ENCODE peak calls at places on chromosome 11, in four cellular contexts. I is progenitor cell of endocrine pancreas, S is neural crest cell, P is HFF-Myc. F is an unnamed sample.

GRCh38 chr11:70737816-70738630 is 339.7 kb downstream of the CTTN start:
- DNase-seq in I (no peak), S (no peak), P (no peak), F (no peak)

GRCh38 chr11:62544521-62545436 is 1.8 kb downstream of the AHNAK start:
- DNase-seq in I (no peak), S (no peak), P (no peak), F (no peak)

GRCh38 chr11:9748361-9748970 is 84.6 kb downstream of the SWAP70 start:
- DNase-seq in I (no peak), S (no peak), P (peak), F (no peak)

GRCh38 chr11:65435330-65435931 is 12.8 kb downstream of the NEAT1 start:
- DNase-seq in I (no peak), S (no peak), P (no peak), F (no peak)

GRCh38 chr11:33452806-33453205 is 195.6 kb downstream of the HIPK3 start:
- DNase-seq in I (no peak), S (no peak), P (peak), F (peak)

GRCh38 chr11:27423125-27423524 is 49.5 kb downstream of the LGR4 start:
- DNase-seq in I (no peak), S (no peak), P (no peak), F (no peak)

GRCh38 chr11:47786373-47786772 is 19.2 kb upstream of the FNBP4 start:
- DNase-seq in I (no peak), S (no peak), P (no peak), F (no peak)

GRCh38 chr11:3208272-3208671 is 10.3 kb downstream of the MRGPRG start:
- DNase-seq in I (no peak), S (no peak), P (no peak), F (no peak)

GRCh38 chr11:82732348-82732733 is 1.3 kb downstream of the FAM181B start:
- DNase-seq in I (no peak), S (no peak), P (no peak), F (no peak)

GRCh38 chr11:80521592-80521991 is 1080.8 kb upstream of the TENM4 start:
- DNase-seq in I (no peak), S (no peak), P (no peak), F (no peak)

GRCh38 chr11:38598413-38598812 is 2000.4 kb upstream of the RAG2 start:
- DNase-seq in I (no peak), S (no peak), P (no peak), F (no peak)

GRCh38 chr11:69797737-69798528 is 21.3 kb downstream of the FGF3 start:
- DNase-seq in I (no peak), S (no peak), P (no peak), F (no peak)

GRCh38 chr11:118605116-118605867 is 2.1 kb upstream of the PHLDB1 start:
- DNase-seq in I (no peak), S (no peak), P (peak), F (no peak)

GRCh38 chr11:11028017-11028692 is 170.3 kb upstream of the ZBED5 start:
- DNase-seq in I (peak), S (peak), P (no peak), F (no peak)

GRCh38 chr11:36177837-36178236 is 111.4 kb downstream of the COMMD9 start:
- DNase-seq in I (no peak), S (no peak), P (no peak), F (no peak)

GRCh38 chr11:33307984-33308383 is 50.8 kb downstream of the HIPK3 start:
- DNase-seq in I (no peak), S (no peak), P (no peak), F (no peak)

GRCh38 chr11:104830080-104830479 is 68.2 kb downstream of the CASP12 start:
- DNase-seq in I (no peak), S (no peak), P (no peak), F (peak)

GRCh38 chr11:33652407-33652806 is 48.2 kb downstream of the C11orf91 start:
- DNase-seq in I (no peak), S (no peak), P (no peak), F (no peak)

GRCh38 chr11:81792416-81792815 is 941.2 kb downstream of the FAM181B start:
- DNase-seq in I (no peak), S (no peak), P (no peak), F (no peak)

GRCh38 chr11:47998345-47998732 is 18.0 kb downstream of the PTPRJ start:
- DNase-seq in I (no peak), S (no peak), P (no peak), F (no peak)

GRCh38 chr11:13102865-13103539 is 93.9 kb downstream of the RASSF10 start:
- DNase-seq in I (no peak), S (no peak), P (no peak), F (no peak)

GRCh38 chr11:1193326-1194230 is 29.3 kb upstream of the MUC5B start:
- DNase-seq in I (no peak), S (no peak), P (no peak), F (no peak)

GRCh38 chr11:66467034-66467659 is 442 bp downstream of the PELI3 start:
- DNase-seq in I (peak), S (no peak), P (no peak), F (no peak)

GRCh38 chr11:102914238-102915043 is 39.7 kb upstream of the MMP12 start:
- DNase-seq in I (no peak), S (no peak), P (peak), F (no peak)

GRCh38 chr11:65274734-65275682 is 13.2 kb downstream of the POLA2 start:
- DNase-seq in I (peak), S (peak), P (no peak), F (peak)

GRCh38 chr11:108654994-108655631 is 9.8 kb upstream of the DDX10 start:
- DNase-seq in I (no peak), S (peak), P (no peak), F (peak)

GRCh38 chr11:116861539-116861938 is 24.1 kb upstream of the APOA1 start:
- DNase-seq in I (no peak), S (no peak), P (no peak), F (no peak)

GRCh38 chr11:29527391-29527936 is 489.4 kb downstream of the KCNA4 start:
- DNase-seq in I (no peak), S (no peak), P (no peak), F (peak)

GRCh38 chr11:10293423-10294288 is at the start of gene SBF2:
- DNase-seq in I (peak), S (peak), P (peak), F (peak)

GRCh38 chr11:43644626-43645299 is 35.8 kb upstream of the HSD17B12 start:
- DNase-seq in I (no peak), S (no peak), P (no peak), F (no peak)

GRCh38 chr11:16603890-16604783 is 134.3 kb upstream of the C11orf58 start:
- DNase-seq in I (no peak), S (peak), P (no peak), F (no peak)

GRCh38 chr11:120231963-120232362 is 8.0 kb upstream of the POU2F3 start:
- DNase-seq in I (no peak), S (no peak), P (no peak), F (no peak)

GRCh38 chr11:93921695-93922468 is 71.5 kb upstream of the VSTM5 start:
- DNase-seq in I (peak), S (peak), P (peak), F (peak)

GRCh38 chr11:20131744-20132666 is 28.3 kb downstream of the DBX1 start:
- DNase-seq in I (peak), S (peak), P (no peak), F (no peak)

GRCh38 chr11:113895367-113896155 is 9.0 kb upstream of the HTR3B start:
- DNase-seq in I (no peak), S (no peak), P (no peak), F (no peak)

GRCh38 chr11:3977078-3977477 is 117.5 kb upstream of the RRM1 start:
- DNase-seq in I (no peak), S (no peak), P (no peak), F (no peak)

GRCh38 chr11:62923634-62924411 is 2.7 kb upstream of the CHRM1 start:
- DNase-seq in I (no peak), S (peak), P (no peak), F (no peak)

GRCh38 chr11:27991731-27992130 is 116.2 kb downstream of the KIF18A start:
- DNase-seq in I (no peak), S (no peak), P (no peak), F (no peak)